ENCODE peak calls at places on chromosomes 4 and X, in six cellular contexts. E is nephron progenitor cell, F is BJ, Y is AG04450, A is DND-41, T is lower lobe of right lung. C is an unnamed sample.

GRCh38 chr4:184668511-184669114 is 19.1 kb downstream of the PRIMPOL start:
- DNase-seq in E (no peak), Y (no peak), A (no peak), T (no peak), F (no peak), C (peak; percentile 18)

GRCh38 chrX:32448945-32449344 is 762.4 kb downstream of the DMD start:
- DNase-seq in Y (no peak), A (no peak), T (no peak), F (no peak), E (no peak), C (no peak)

GRCh38 chr4:155512812-155513211 is 136.0 kb upstream of the MAP9 start:
- DNase-seq in T (no peak), Y (no peak), A (no peak), E (no peak), F (no peak), C (no peak)

GRCh38 chrX:48533165-48533564 is 6.3 kb upstream of the TBC1D25 start:
- DNase-seq in T (no peak), F (no peak), A (no peak), Y (no peak), E (no peak), C (no peak)

GRCh38 chr4:146381263-146381872 is 140.4 kb downstream of the SLC10A7 start:
- DNase-seq in T (no peak), E (no peak), A (no peak), Y (no peak), F (no peak), C (no peak)

GRCh38 chrX:153901753-153902140 is 2.7 kb upstream of the AVPR2 start:
- DNase-seq in F (no peak), E (no peak), A (no peak), T (no peak), Y (no peak), C (no peak)

GRCh38 chrX:13968198-13968597 is 61.5 kb downstream of the GEMIN8 start:
- DNase-seq in E (no peak), A (no peak), F (no peak), T (no peak), Y (no peak), C (no peak)

GRCh38 chr4:185332575-185333464 is 62.9 kb downstream of the LRP2BP start:
- DNase-seq in F (no peak), T (no peak), Y (no peak), A (no peak), E (no peak), C (no peak)

GRCh38 chr4:139301821-139302611 is at the start of gene NDUFC1:
- DNase-seq in E (peak; percentile 63), F (no peak), T (peak; percentile 67), Y (no peak), A (peak; percentile 69), C (peak; percentile 76)

GRCh38 chr4:91325495-91325894 is 978.3 kb upstream of the GRID2 start:
- DNase-seq in Y (no peak), T (no peak), A (no peak), E (no peak), F (no peak), C (no peak)

GRCh38 chr4:52856802-52857201 is 5.3 kb upstream of the RASL11B start:
- DNase-seq in T (no peak), E (no peak), A (peak; percentile 19), Y (no peak), F (no peak), C (peak; percentile 7)

GRCh38 chr4:6372649-6373525 is 99.5 kb downstream of the PPP2R2C start:
- DNase-seq in A (peak; percentile 26), E (no peak), F (no peak), Y (no peak), T (no peak), C (peak; percentile 52)

GRCh38 chr4:101171747-101172146 is 175.6 kb downstream of the PPP3CA start:
- DNase-seq in T (no peak), A (no peak), Y (no peak), E (no peak), F (no peak), C (no peak)

GRCh38 chrX:46447384-46447783 is 97.8 kb downstream of the ZNF674 start:
- DNase-seq in F (no peak), Y (no peak), E (no peak), A (no peak), T (no peak), C (no peak)

GRCh38 chr4:133403913-133404312 is 254.8 kb downstream of the PCDH10 start:
- DNase-seq in A (no peak), E (no peak), F (no peak), T (no peak), Y (no peak), C (no peak)

GRCh38 chr4:7240341-7240740 is 48.0 kb downstream of the SORCS2 start:
- DNase-seq in A (no peak), E (no peak), Y (no peak), T (peak; percentile 22), F (no peak), C (no peak)

GRCh38 chr4:26226978-26227377 is 93.8 kb upstream of the RBPJ start:
- DNase-seq in A (no peak), Y (no peak), T (no peak), F (no peak), E (peak; percentile 20), C (no peak)

GRCh38 chrX:7233632-7234406 is 85.9 kb upstream of the PUDP start:
- DNase-seq in A (no peak), E (no peak), Y (no peak), T (no peak), F (no peak), C (no peak)

GRCh38 chr4:105280338-105280809 is 133.7 kb downstream of the TET2 start:
- DNase-seq in E (no peak), A (no peak), F (peak; percentile 87), T (no peak), Y (peak; percentile 89), C (no peak)

GRCh38 chrX:111095974-111096870 is at the start of gene PAK3:
- DNase-seq in A (no peak), T (peak; percentile 37), F (no peak), E (peak; percentile 74), Y (peak; percentile 8), C (peak; percentile 30)

GRCh38 chr4:174201898-174202297 is 81.6 kb downstream of the FBXO8 start:
- DNase-seq in E (no peak), F (no peak), Y (no peak), T (no peak), A (no peak), C (no peak)

GRCh38 chr4:7900351-7900750 is 39.3 kb downstream of the AFAP1 start:
- DNase-seq in E (no peak), A (no peak), F (no peak), Y (no peak), T (no peak), C (no peak)

GRCh38 chrX:7412840-7413239 is 264.9 kb upstream of the PUDP start:
- DNase-seq in Y (no peak), A (no peak), E (no peak), T (no peak), F (no peak), C (no peak)

GRCh38 chr4:101200561-101200960 is 146.8 kb downstream of the PPP3CA start:
- DNase-seq in E (no peak), T (no peak), A (no peak), F (peak; percentile 67), Y (peak; percentile 78), C (no peak)

DNA sequence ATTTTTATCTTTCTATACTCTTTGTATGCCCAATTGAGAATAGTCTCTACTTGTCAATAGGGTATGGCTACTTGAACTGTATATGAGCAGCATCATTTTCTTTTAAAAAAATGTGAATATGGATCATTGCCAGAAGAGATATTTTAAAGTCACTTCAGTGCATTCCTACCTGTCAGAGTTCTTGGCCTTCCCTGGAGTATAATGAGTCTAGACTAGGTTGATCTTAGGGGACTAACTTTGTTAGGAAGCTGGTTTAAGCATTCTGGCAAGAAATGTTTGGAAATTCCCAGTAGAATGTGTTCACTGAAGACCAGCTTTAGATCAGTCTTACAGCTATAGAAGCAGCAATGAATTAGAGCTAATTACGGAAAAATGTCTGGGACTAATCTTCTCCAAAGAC is 178.2 kb downstream of the FAT4 start:
- DNase-seq in T (no peak), F (no peak), A (no peak), E (no peak), Y (no peak), C (no peak)
- TF ChIP-seq CTCF in T (no peak), F (no peak), A (no peak), E (no peak), Y (no peak), C (no peak)

DNA sequence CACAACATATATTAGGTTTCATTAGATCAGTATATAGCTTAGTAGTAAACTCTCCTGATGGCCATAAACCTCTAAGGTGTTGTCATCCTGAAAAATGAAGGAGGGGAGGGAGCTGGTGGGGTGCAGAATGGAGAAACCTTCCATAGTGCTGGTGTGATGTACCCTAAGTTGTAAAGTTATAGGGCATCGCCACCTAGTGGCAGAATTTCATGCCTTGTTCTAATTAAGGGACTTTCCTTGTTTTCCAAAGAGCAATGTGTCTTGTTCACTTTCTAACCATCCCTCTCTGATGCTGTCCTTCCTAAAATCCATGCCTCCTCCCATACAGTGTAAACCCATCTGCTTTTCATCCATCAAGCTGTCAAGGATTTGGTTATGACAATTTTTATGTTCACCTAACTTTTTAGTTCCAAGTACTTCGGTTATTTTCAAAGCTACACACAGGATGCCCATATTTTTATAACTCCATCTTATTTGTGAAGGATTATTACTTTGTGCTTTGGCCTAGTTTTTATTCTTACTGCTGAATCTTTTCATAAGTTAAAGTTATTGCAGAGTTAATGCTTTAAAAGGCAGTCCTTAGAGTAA is 4.5 kb downstream of the NBDY start:
- DNase-seq in Y (peak; percentile 3), F (no peak), A (peak; percentile 58), T (no peak), E (peak; percentile 39), C (peak; percentile 80)
- TF ChIP-seq CTCF in Y (peak; percentile 62), F (peak; percentile 54), A (peak; percentile 73), T (peak; percentile 51), E (peak; percentile 58), C (peak; percentile 49)

DNA sequence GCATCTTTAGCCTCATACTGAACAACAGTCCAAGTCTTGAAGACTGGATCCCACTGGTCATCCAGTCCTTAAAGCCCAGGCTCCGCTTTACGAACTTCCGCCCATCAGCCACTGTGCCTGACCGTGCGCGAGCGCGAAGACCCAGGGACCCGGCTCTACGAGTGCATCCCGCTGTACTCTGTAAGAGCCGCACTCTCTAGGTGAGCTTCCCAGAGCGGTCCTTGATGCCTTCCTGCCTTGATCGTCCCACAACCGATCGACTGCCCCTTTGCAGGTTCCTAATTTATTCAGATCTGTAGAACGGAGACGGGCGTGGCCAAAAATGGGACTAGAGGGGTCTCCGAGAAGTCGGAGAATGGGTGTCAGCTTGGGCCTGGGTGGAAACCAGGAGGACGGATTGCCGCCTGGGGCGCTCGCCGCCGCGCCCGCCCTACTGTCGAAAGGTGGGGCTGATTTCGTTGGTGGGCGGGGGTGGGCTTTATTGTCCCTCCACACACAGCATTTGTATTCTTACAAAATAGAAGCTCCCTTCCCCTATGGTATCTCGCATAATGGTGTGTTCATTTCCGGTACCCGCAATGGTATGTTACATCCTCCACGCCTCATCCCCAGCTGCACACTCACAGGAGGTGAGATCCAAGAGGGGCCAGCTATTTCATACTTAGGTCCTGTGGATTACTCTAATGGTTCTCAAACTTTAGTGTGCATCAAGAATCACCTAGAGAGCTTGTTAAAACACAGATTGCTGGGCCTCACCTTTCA is 42.3 kb upstream of the FAM156A start:
- DNase-seq in A (no peak), E (no peak), F (no peak), T (no peak), Y (no peak), C (peak; percentile 17)
- TF ChIP-seq CTCF in A (no peak), E (no peak), F (no peak), T (no peak), Y (no peak), C (no peak)

DNA sequence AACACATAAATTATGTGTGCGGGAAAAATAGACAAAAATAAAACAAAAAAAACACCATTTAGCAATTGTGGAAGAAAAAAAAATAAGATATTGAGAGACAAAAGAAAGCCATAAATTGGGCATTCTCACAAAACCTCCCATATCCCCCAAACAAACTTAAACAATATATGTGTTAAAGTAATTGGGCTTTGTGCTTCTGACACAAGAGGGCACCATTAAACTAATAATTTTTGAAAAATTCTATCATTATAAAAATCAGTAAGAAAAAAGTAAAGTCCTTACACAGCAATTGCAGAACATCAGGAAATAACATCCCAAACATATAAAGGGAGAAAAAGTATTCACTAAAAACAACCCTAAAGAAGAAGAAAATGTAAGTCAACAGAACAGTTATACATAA is 880.7 kb downstream of the TECRL start:
- DNase-seq in A (no peak), T (no peak), F (no peak), E (no peak), Y (no peak), C (no peak)
- TF ChIP-seq CTCF in A (peak; percentile 30), T (no peak), F (no peak), E (no peak), Y (no peak), C (no peak)

C was measured in activated CD8-positive, alpha-beta T cell treated with anti-CD3 and anti-CD28 coated beads for 36 hours.